ENCODE peak calls at places on chromosomes 12 and 14, in eight cellular contexts. J, O, P, B, H, L, R and I are unnamed samples.

GRCh38 chr14:91858536-91859275 is 8.6 kb downstream of the TC2N start:
- DNase-seq in J (no peak), O (peak; percentile 31), P (peak; percentile 78), B (no peak), H (no peak), L (no peak), R (no peak), I (peak; percentile 62)

GRCh38 chr12:108847705-108848104 is 9.7 kb downstream of the SSH1 start:
- DNase-seq in J (no peak), O (no peak), P (no peak), B (no peak), H (no peak), L (no peak), R (no peak), I (no peak)

GRCh38 chr14:35287481-35288013 is 4.6 kb upstream of the PSMA6 start:
- DNase-seq in J (no peak), O (no peak), P (no peak), B (no peak), H (no peak), L (no peak), R (no peak), I (peak; percentile 5)

GRCh38 chr12:75446857-75447256 is 33.7 kb upstream of the GLIPR1 start:
- DNase-seq in J (no peak), O (no peak), P (peak; percentile 80), B (no peak), H (no peak), L (no peak), R (no peak), I (peak; percentile 36)

GRCh38 chr12:54736549-54736948 is 88.4 kb upstream of the DCD start:
- DNase-seq in J (no peak), O (no peak), P (no peak), B (no peak), H (no peak), L (no peak), R (no peak), I (no peak)

GRCh38 chr12:25864287-25864686 is 94.2 kb upstream of the RASSF8 start:
- DNase-seq in J (no peak), O (no peak), P (peak; percentile 35), B (no peak), H (no peak), L (no peak), R (no peak), I (peak; percentile 28)

GRCh38 chr12:16939871-16940306 is 333.9 kb upstream of the LMO3 start:
- DNase-seq in J (no peak), O (peak; percentile 54), P (peak; percentile 77), B (no peak), H (no peak), L (no peak), R (no peak), I (peak; percentile 23)

GRCh38 chr12:77031745-77032144 is 33.6 kb downstream of the E2F7 start:
- DNase-seq in J (no peak), O (no peak), P (peak; percentile 69), B (no peak), H (no peak), L (no peak), R (no peak), I (peak; percentile 65)

GRCh38 chr12:53602176-53602942 is 23.8 kb downstream of the ATF7 start:
- DNase-seq in J (no peak), O (no peak), P (no peak), B (no peak), H (no peak), L (peak; percentile 71), R (no peak), I (no peak)